ENCODE peak calls at places on chromosomes 5 and 9, in six cellular contexts. G is astrocyte of the spinal cord, H is AG10803, Q is A673, E is BJ, N is A549. P is an unnamed sample.
A peak's percentile ranks its signal among the peaks of the same experiment; 100 is the strongest.

GRCh38 chr9:78707481-78707977 is 410.6 kb downstream of the PSAT1 start:
- DNase-seq in H (peak; percentile 90), Q (no peak), E (peak; percentile 97), N (no peak), G (peak; percentile 84), P (no peak)

GRCh38 chr5:132417010-132417439 is 47.5 kb downstream of the SLC22A5 start:
- DNase-seq in H (no peak), G (no peak), N (no peak), Q (no peak), E (no peak), P (no peak)

GRCh38 chr5:127871448-127872153 is 168.4 kb downstream of the CCDC192 start:
- DNase-seq in Q (no peak), H (peak; percentile 28), G (peak; percentile 50), N (no peak), E (no peak), P (no peak)

GRCh38 chr5:32308951-32309350 is 3.8 kb downstream of the MTMR12 start:
- DNase-seq in H (peak; percentile 65), N (no peak), G (no peak), E (no peak), Q (no peak), P (no peak)

GRCh38 chr5:150862070-150862469 is 15.7 kb downstream of the IRGM start:
- DNase-seq in G (no peak), E (no peak), H (no peak), N (no peak), Q (no peak), P (no peak)

GRCh38 chr5:67453526-67453925 is 256.9 kb upstream of the CD180 start:
- DNase-seq in E (no peak), N (no peak), Q (no peak), G (peak; percentile 75), H (no peak), P (peak; percentile 34)

GRCh38 chr5:149694007-149694406 is 36.1 kb upstream of the PPARGC1B start:
- DNase-seq in E (no peak), N (no peak), Q (no peak), G (no peak), H (no peak), P (no peak)

GRCh38 chr9:121735065-121735791 is 83.8 kb downstream of the DAB2IP start:
- DNase-seq in Q (peak; percentile 66), N (peak; percentile 69), E (peak; percentile 41), G (peak; percentile 92), H (peak; percentile 68), P (no peak)

GRCh38 chr5:139642213-139642612 is 5.9 kb upstream of the CXXC5 start:
- DNase-seq in Q (no peak), H (no peak), E (no peak), N (no peak), G (no peak), P (no peak)

GRCh38 chr5:19608434-19608833 is 379.6 kb downstream of the CDH18 start:
- DNase-seq in G (peak; percentile 33), Q (peak; percentile 9), E (no peak), H (no peak), N (peak; percentile 12), P (no peak)

GRCh38 chr5:9833871-9834270 is 203.7 kb upstream of the TAS2R1 start:
- DNase-seq in E (no peak), N (no peak), G (no peak), Q (no peak), H (no peak), P (no peak)

GRCh38 chr9:108439967-108440366 is 415.8 kb downstream of the ACTL7B start:
- DNase-seq in Q (no peak), E (peak; percentile 76), H (peak; percentile 75), G (peak; percentile 57), N (no peak), P (peak; percentile 25)

GRCh38 chr5:154770111-154770510 is 14.9 kb downstream of the LARP1 start:
- DNase-seq in N (no peak), H (no peak), E (no peak), G (no peak), Q (no peak), P (no peak)

DNA sequence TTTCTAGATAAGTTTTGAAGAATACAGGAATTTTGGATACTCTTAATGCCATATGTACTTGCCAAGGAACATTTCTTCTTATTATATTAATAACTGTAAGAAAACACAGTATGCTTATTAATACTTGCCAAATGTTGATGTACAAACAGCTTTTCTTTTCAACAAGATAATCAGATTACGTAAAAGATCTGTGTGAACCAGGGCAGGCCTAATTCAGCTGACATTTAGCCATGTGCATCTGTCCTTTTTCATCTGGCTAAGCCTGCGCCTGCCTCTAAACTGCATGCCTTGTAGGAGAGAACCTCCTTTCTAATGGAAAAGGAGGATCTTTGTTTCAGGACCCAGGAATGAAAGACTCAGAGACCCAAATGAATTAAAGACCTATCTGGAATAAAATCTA is 94.6 kb downstream of the ARRDC3 start:
- DNase-seq in G (no peak), H (no peak), Q (no peak), E (no peak), N (no peak), P (no peak)
- H3K4me3 ChIP-seq in G (no peak overlapping the region), H (no peak overlapping the region), Q (no peak overlapping the region), E (no peak overlapping the region), N (no peak overlapping the region), P (no peak overlapping the region)

GRCh38 chr5:135490245-135491037 is 38.3 kb upstream of the TIFAB start:
- DNase-seq in E (no peak), N (no peak), Q (no peak), G (no peak), H (no peak), P (no peak)
- H3K4me3 ChIP-seq in E (no peak overlapping the region), N (no peak overlapping the region), Q (no peak overlapping the region), G (no peak overlapping the region), H (no peak overlapping the region), P (peak overlapping the region; percentile 1)

DNA sequence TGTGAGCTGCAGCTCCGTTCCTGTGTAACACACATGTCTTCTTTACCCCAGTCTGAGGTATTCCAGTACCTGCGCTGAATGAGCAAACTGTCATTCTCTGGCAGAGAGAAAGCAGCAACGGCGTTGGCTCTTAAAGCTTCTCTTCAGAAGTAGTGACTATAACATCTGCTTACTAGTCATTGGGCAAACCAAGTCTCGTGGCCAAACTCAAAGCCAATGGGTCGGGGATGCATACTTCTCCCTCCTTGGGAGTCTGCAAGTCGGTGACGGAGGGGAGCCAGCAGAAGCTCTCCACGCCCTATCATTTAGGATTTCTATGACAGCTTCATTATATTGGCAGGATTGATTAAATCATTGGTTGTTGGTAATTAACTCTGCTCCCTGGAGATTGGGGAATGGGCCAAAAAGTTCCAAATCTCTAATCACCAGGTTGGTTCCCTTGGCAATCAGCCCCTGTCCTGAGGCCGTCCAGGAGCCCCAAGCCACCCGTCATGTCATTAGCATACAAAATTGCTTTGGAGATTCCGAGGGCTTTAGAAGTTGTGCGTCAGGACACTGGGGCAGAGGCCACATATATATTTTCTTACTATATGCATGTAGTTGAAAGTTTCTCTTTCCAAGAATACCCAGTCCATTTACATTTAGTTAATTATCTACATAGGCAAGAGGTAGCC is 44.9 kb downstream of the ZNF354A start:
- DNase-seq in G (no peak), Q (no peak), H (no peak), N (no peak), E (no peak), P (no peak)
- H3K4me3 ChIP-seq in G (no peak overlapping the region), Q (no peak overlapping the region), H (no peak overlapping the region), N (no peak overlapping the region), E (no peak overlapping the region), P (no peak overlapping the region)

GRCh38 chr5:43410414-43410813 is 1.8 kb downstream of the CCL28 start:
- DNase-seq in H (no peak), N (no peak), Q (no peak), E (no peak), G (no peak), P (no peak)

GRCh38 chr5:43412151-43412550 is at the start of gene CCL28:
- DNase-seq in G (no peak), Q (no peak), H (no peak), E (no peak), N (no peak), P (no peak)

GRCh38 chr5:43409809-43410271 is 2.4 kb downstream of the CCL28 start:
- DNase-seq in E (no peak), N (no peak), Q (no peak), G (no peak), H (no peak), P (no peak)

GRCh38 chr5:43413966-43414365 is 1.8 kb upstream of the CCL28 start:
- DNase-seq in G (no peak), N (no peak), E (no peak), H (no peak), Q (no peak), P (no peak)

DNA sequence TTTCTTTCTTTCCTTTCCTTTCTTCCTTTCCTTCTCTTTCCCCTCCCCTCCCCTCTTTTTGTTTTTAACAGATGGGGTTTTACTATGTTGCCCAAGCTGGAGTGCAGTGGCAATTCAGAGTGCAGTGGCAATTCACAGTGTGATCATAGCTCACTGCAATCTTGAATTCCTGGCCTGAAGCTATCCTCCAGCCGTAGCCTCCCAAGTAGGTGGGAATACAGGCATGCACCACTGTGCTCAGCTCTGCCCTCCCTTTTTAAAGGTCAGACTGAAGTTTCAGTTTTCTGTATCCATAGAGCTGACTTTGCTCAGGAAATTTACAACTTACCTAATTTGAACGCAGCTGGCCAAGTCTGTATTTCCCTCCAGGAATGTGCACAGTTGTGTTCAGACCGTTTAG is 702 bp downstream of the CCL28 start:
- DNase-seq in E (no peak), H (no peak), G (no peak), Q (no peak), N (no peak), P (no peak)
- H3K4me3 ChIP-seq in E (no peak overlapping the region), H (no peak overlapping the region), G (no peak overlapping the region), Q (no peak overlapping the region), N (no peak overlapping the region), P (no peak overlapping the region)

GRCh38 chr9:131278421-131279111 is 2.3 kb upstream of the FAM78A start:
- DNase-seq in N (no peak), H (no peak), Q (no peak), E (no peak), G (no peak), P (no peak)
- H3K4me3 ChIP-seq in N (no peak overlapping the region), H (no peak overlapping the region), Q (peak overlapping the region; percentile 72), E (no peak overlapping the region), G (no peak overlapping the region), P (no peak overlapping the region)

GRCh38 chr9:9924369-9924768 is 688.4 kb downstream of the PTPRD start:
- DNase-seq in H (no peak), N (no peak), G (no peak), Q (no peak), E (no peak), P (no peak)
- H3K4me3 ChIP-seq in H (no peak overlapping the region), N (no peak overlapping the region), G (no peak overlapping the region), Q (no peak overlapping the region), E (no peak overlapping the region), P (no peak overlapping the region)

DNA sequence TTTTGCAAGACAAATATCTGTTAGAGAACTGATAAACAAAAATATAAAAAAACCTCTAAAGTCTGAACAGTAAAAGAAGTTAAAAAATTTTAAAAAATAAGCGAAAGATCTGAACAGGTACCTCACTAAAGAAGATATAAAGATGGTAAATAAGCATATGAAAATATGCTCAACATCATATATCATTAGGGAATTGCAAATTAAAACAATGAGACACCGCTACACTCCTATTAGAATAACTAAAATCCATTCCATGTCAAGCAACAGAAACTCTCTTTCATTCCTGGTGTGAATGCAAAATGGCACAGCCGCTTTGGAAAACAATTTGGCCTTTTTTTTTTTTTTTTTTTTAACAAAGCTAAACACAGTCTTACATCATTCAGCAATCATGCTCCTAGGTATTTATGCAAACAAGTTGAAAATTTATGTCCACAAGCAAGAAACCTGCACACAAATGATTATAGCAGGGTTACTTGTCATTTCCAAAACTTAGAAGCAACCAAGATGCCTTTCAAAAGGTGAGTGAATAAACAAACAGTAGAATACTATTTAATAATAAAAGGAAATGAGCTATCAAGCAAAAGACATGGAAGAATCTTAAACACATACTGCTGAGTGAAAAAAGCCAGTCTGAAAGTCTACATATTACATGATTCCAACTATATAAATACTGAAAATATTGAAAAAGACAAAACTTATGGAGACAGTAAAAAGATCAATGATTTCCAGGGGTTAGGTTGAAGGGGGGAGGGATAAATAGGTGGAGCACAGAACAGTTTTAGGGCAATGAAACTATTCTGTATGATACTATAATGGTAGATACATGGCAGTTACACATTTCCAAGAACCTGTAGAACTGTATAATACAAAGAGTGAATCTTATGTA is 22.1 kb downstream of the ANXA1 start:
- DNase-seq in N (peak; percentile 47), G (peak; percentile 37), Q (no peak), H (no peak), E (no peak), P (no peak)
- H3K4me3 ChIP-seq in N (no peak overlapping the region), G (no peak overlapping the region), Q (no peak overlapping the region), H (no peak overlapping the region), E (no peak overlapping the region), P (no peak overlapping the region)